ENCODE peak calls at places on chromosomes 16 and 17, in five cellular contexts. T, O, B, M and L are unnamed samples. For H3K36me3, the result is how much of the 10 kb centered on the place peaks cover.

GRCh38 chr16:5025171-5025632 is 8.5 kb downstream of the NAGPA start:
- DNase-seq in O (no peak), B (no peak), T (peak), M (no peak), L (no peak)

GRCh38 chr16:106623-107324 is 28.7 kb downstream of the MPG start:
- DNase-seq in T (peak), O (no peak), B (no peak), M (no peak), L (no peak)

GRCh38 chr16:87538594-87538993 is 45.8 kb upstream of the ZCCHC14 start:
- DNase-seq in B (no peak), M (no peak), O (no peak), T (no peak), L (no peak)

GRCh38 chr17:82932146-82933005 is 92.6 kb upstream of the ZNF750 start:
- DNase-seq in O (no peak), T (no peak), M (peak), B (no peak), L (peak)

GRCh38 chr17:67855504-67856324 is 30.4 kb downstream of the BPTF start:
- DNase-seq in O (no peak), B (no peak), M (no peak), T (no peak), L (no peak)

GRCh38 chr17:51371732-51372151 is 111.4 kb downstream of the UTP18 start:
- DNase-seq in B (no peak), O (no peak), M (no peak), T (peak), L (peak)

GRCh38 chr16:66741131-66741900 is 10.1 kb downstream of the DYNC1LI2 start:
- DNase-seq in B (peak), T (no peak), M (peak), O (peak), L (peak)

GRCh38 chr17:20230924-20231323 is 221.8 kb downstream of the SPECC1 start:
- DNase-seq in M (no peak), T (no peak), B (no peak), O (no peak), L (no peak)

GRCh38 chr16:53372942-53373871 is 61.1 kb upstream of the RBL2 start:
- DNase-seq in O (no peak), M (no peak), T (no peak), B (no peak), L (peak)

GRCh38 chr17:45143767-45144198 is 4.5 kb upstream of the HEXIM1 start:
- DNase-seq in B (peak), O (peak), M (peak), T (peak), L (peak)

GRCh38 chr17:29143894-29144293 is 36.3 kb downstream of the MYO18A start:
- DNase-seq in O (no peak), M (no peak), B (no peak), T (peak), L (no peak)

GRCh38 chr17:72940511-72940910 is 152.0 kb downstream of the SLC39A11 start:
- DNase-seq in B (no peak), M (no peak), O (no peak), T (no peak), L (no peak)

GRCh38 chr17:5785867-5786509 is 201.7 kb upstream of the NLRP1 start:
- DNase-seq in O (no peak), B (no peak), M (no peak), T (no peak), L (no peak)

GRCh38 chr17:74385201-74385600 is 17.9 kb downstream of the GPR142 start:
- DNase-seq in T (no peak), B (no peak), M (no peak), O (no peak), L (no peak)

GRCh38 chr16:88060524-88061219 is 109.4 kb downstream of the BANP start:
- DNase-seq in T (peak), B (no peak), M (no peak), O (no peak), L (peak)

DNA sequence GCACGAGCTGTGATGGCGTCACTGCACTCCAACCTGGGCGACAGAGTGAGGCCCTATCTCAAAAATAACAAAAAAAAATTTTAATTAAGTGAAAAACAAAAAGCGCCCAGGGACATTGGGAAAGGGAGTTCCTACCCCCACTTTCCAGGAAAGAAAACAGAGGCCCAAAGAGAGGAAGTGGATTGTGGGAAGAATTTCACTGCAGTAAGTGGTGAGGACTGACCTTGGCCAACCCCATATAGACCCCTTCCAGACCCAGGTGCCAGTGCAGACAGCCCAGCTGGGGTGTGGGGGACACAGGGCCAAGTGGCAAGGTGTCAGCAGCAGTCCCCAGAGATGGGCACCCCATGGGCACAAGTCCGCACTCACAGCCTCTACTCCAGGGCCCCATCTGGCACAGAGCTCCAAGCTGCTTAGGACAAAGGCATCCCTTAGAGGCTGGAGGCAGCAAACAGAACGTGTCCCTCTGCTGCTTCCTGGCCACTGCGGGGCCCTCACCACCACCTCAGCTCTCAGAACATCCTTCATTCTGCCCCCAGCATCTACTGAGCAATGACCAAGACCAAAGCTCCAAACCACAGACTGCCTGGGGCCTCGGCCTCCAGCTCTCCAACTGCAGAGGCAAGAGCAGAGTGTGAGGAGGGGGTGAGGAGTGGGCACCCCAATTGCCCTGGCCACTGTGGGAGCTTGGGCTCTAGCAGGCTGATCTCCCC is 29.2 kb upstream of the KRT17 start:
- DNase-seq in O (no peak), T (no peak), B (peak), M (no peak), L (no peak)
- TF ChIP-seq CTCF in O (no peak), T (no peak), B (no peak), M (no peak), L (no peak)

GRCh38 chr16:65094009-65094408 is 27.9 kb downstream of the CDH11 start:
- DNase-seq in M (no peak), T (no peak), O (no peak), B (no peak), L (no peak)
- H3K36me3 ChIP-seq in M (under half), T (under half), O (under half), B (under half), L (under half)

GRCh38 chr16:2214721-2214970 is at the start of gene PGP:
- DNase-seq in B (no peak), O (no peak), T (no peak), M (no peak), L (no peak)
- TF ChIP-seq CTCF in B (no peak), O (no peak), T (no peak), M (no peak), L (no peak)

GRCh38 chr16:24935336-24935735 is 79.8 kb downstream of the ARHGAP17 start:
- DNase-seq in T (no peak), B (no peak), M (no peak), O (no peak), L (no peak)
- H3K36me3 ChIP-seq in T (under half), B (half or more), M (under half), O (half or more), L (half or more)

GRCh38 chr17:7651959-7652658 is 1.4 kb downstream of the ATP1B2 start:
- DNase-seq in B (no peak), M (no peak), T (no peak), O (no peak), L (no peak)

GRCh38 chr17:7655541-7655840 is 4.8 kb downstream of the ATP1B2 start:
- DNase-seq in B (no peak), T (no peak), M (no peak), O (no peak), L (no peak)

GRCh38 chr17:7654832-7655540 is 4.3 kb downstream of the ATP1B2 start:
- DNase-seq in M (no peak), B (no peak), O (no peak), T (no peak), L (no peak)

GRCh38 chr17:7652659-7653343 is 2.1 kb downstream of the ATP1B2 start:
- DNase-seq in B (no peak), M (no peak), O (no peak), T (no peak), L (no peak)

GRCh38 chr17:7656958-7657715 is 6.4 kb downstream of the ATP1B2 start:
- DNase-seq in M (peak), T (peak), B (peak), O (no peak), L (no peak)
- TF ChIP-seq CTCF in M (no peak), T (no peak), B (no peak), O (no peak), L (no peak)

GRCh38 chr17:81509687-81510523 is 2.7 kb downstream of the ACTG1 start:
- DNase-seq in M (no peak), B (no peak), O (no peak), T (no peak), L (peak)
- H3K36me3 ChIP-seq in M (under half), B (under half), O (under half), T (under half), L (under half)

GRCh38 chr16:30633526-30633925 is 17.2 kb upstream of the PRR14 start:
- DNase-seq in O (no peak), M (no peak), B (no peak), T (peak), L (no peak)

GRCh38 chr16:30641378-30641982 is 9.3 kb upstream of the PRR14 start:
- DNase-seq in O (no peak), B (no peak), M (no peak), T (no peak), L (no peak)

GRCh38 chr16:30636599-30636998 is 14.2 kb upstream of the PRR14 start:
- DNase-seq in O (no peak), T (no peak), B (no peak), M (no peak), L (no peak)

DNA sequence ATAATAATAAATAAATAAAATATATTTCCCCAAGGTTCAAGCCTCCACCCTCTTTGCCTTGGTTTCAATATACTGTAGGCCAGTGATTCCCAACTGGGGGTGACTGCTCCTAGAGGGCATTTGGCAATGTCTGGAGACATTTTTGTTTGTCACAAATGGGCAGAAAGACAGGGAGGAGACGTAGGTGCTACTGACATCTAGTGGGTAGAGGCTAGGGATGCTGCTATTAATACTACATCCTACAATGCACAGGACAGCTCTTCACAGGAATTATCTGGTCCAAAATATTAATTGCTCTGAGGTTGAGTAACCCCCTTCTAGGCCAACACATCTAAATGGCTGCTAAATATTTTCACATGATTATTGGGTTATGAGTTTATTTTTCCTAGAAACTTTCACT is 12.8 kb upstream of the PRR14 start:
- DNase-seq in T (peak), O (no peak), B (no peak), M (no peak), L (no peak)
- TF ChIP-seq CTCF in T (peak), O (no peak), B (peak), M (peak), L (peak)